ENCODE peak calls at places on chromosomes 2 and 18, in four cellular contexts. D is stimulated activated CD4-positive, alpha-beta T cell treated with anti-CD3 and anti-CD28 coated beads, Interleukin-12 subunit alpha, Interleukin-12 subunit beta, amount 100 ng/mL, for 24 hours; Q is left lobe of liver; O is SW480. R is an unnamed sample.

GRCh38 chr18:57447154-57447621 is 12.0 kb downstream of the ONECUT2 start:
- DNase-seq in D (no peak), Q (peak; percentile 75), O (no peak), R (peak; percentile 81)

GRCh38 chr2:102191501-102191900 is 4.7 kb downstream of the IL1RL2 start:
- DNase-seq in D (no peak), Q (no peak), O (no peak), R (no peak)

GRCh38 chr18:62420151-62420512 is 95.0 kb downstream of the TNFRSF11A start:
- DNase-seq in D (peak; percentile 15), Q (peak; percentile 57), O (peak; percentile 28), R (no peak)

GRCh38 chr2:17851731-17852585 is 26.5 kb upstream of the KCNS3 start:
- DNase-seq in D (peak; percentile 29), Q (peak; percentile 59), O (peak; percentile 69), R (no peak)

GRCh38 chr2:68917034-68917718 is 35.5 kb downstream of the GKN2 start:
- DNase-seq in D (no peak), Q (no peak), O (no peak), R (no peak)

GRCh38 chr2:68237404-68237803 is 14.9 kb downstream of the PPP3R1 start:
- DNase-seq in D (no peak), Q (no peak), O (no peak), R (no peak)

GRCh38 chr18:8707946-8708345 is 2.6 kb downstream of the MTCL1 start:
- DNase-seq in D (no peak), Q (no peak), O (no peak), R (no peak)

GRCh38 chr2:99337931-99338580 is 867 bp downstream of the EIF5B start:
- DNase-seq in D (no peak), Q (no peak), O (peak; percentile 47), R (no peak)

GRCh38 chr2:219207884-219208740 is 1.5 kb downstream of the ZFAND2B start:
- DNase-seq in D (no peak), Q (no peak), O (no peak), R (no peak)

GRCh38 chr2:23009545-23010149 is 375.3 kb upstream of the KLHL29 start:
- DNase-seq in D (no peak), Q (no peak), O (no peak), R (peak; percentile 62)

GRCh38 chr2:240672076-240672700 is 10.5 kb downstream of the AQP12B start:
- DNase-seq in D (no peak), Q (no peak), O (no peak), R (no peak)

GRCh38 chr18:9712130-9712577 is 4.1 kb downstream of the RAB31 start:
- DNase-seq in D (no peak), Q (no peak), O (peak; percentile 78), R (no peak)

GRCh38 chr18:9731380-9731779 is 23.3 kb downstream of the RAB31 start:
- DNase-seq in D (no peak), Q (no peak), O (no peak), R (no peak)